ENCODE peak calls at places on chromosomes 5 and 9, in eight cellular contexts. S is WTC11; G is CD8-positive, alpha-beta T cell; C is choroid plexus epithelial cell; U is A549; X is upper lobe of left lung; B is tibial nerve; F is endothelial cell. P is an unnamed sample.

GRCh38 chr9:60545346-60546315 is 368.6 kb upstream of the SPATA31A5 start:
- DNase-seq in S (no peak), G (no peak), C (no peak), U (no peak), X (no peak), B (no peak), F (no peak), P (no peak)

GRCh38 chr5:38790891-38791290 is 54.9 kb upstream of the OSMR start:
- DNase-seq in S (no peak), G (no peak), C (peak), U (no peak), X (no peak), B (no peak), F (no peak), P (no peak)

GRCh38 chr9:113299800-113300292 is 3.3 kb downstream of the RNF183 start:
- DNase-seq in S (no peak), G (no peak), C (peak), U (peak), X (peak), B (no peak), F (no peak), P (no peak)

GRCh38 chr5:57072218-57072892 is 101.5 kb upstream of the GPBP1 start:
- DNase-seq in S (no peak), G (no peak), C (no peak), U (no peak), X (no peak), B (no peak), F (no peak), P (no peak)

GRCh38 chr9:101477214-101477613 is 41.6 kb upstream of the ALDOB start:
- DNase-seq in S (no peak), G (no peak), C (peak), U (no peak), X (no peak), B (no peak), F (no peak), P (no peak)

GRCh38 chr5:97496037-97496436 is 313.0 kb upstream of the RIOK2 start:
- DNase-seq in S (no peak), G (no peak), C (no peak), U (no peak), X (no peak), B (no peak), F (no peak), P (no peak)

GRCh38 chr5:33370135-33370472 is 70.7 kb upstream of the TARS1 start:
- DNase-seq in S (no peak), G (no peak), C (peak), U (no peak), X (no peak), B (no peak), F (no peak), P (no peak)

GRCh38 chr5:80191991-80192398 is 63.9 kb downstream of the SERINC5 start:
- DNase-seq in S (peak), G (no peak), C (no peak), U (no peak), X (no peak), B (no peak), F (no peak), P (no peak)

GRCh38 chr5:6478793-6479192 is 30.1 kb downstream of the UBE2QL1 start:
- DNase-seq in S (no peak), G (no peak), C (no peak), U (no peak), X (no peak), B (no peak), F (no peak), P (no peak)

GRCh38 chr5:6482735-6483134 is 34.1 kb downstream of the UBE2QL1 start:
- DNase-seq in S (no peak), G (no peak), C (no peak), U (no peak), X (no peak), B (no peak), F (no peak), P (no peak)

GRCh38 chr5:6484446-6484845 is 35.8 kb downstream of the UBE2QL1 start:
- DNase-seq in S (no peak), G (no peak), C (no peak), U (no peak), X (no peak), B (no peak), F (no peak), P (no peak)

GRCh38 chr5:6483880-6484382 is 35.3 kb downstream of the UBE2QL1 start:
- DNase-seq in S (no peak), G (no peak), C (no peak), U (no peak), X (no peak), B (no peak), F (no peak), P (no peak)

DNA sequence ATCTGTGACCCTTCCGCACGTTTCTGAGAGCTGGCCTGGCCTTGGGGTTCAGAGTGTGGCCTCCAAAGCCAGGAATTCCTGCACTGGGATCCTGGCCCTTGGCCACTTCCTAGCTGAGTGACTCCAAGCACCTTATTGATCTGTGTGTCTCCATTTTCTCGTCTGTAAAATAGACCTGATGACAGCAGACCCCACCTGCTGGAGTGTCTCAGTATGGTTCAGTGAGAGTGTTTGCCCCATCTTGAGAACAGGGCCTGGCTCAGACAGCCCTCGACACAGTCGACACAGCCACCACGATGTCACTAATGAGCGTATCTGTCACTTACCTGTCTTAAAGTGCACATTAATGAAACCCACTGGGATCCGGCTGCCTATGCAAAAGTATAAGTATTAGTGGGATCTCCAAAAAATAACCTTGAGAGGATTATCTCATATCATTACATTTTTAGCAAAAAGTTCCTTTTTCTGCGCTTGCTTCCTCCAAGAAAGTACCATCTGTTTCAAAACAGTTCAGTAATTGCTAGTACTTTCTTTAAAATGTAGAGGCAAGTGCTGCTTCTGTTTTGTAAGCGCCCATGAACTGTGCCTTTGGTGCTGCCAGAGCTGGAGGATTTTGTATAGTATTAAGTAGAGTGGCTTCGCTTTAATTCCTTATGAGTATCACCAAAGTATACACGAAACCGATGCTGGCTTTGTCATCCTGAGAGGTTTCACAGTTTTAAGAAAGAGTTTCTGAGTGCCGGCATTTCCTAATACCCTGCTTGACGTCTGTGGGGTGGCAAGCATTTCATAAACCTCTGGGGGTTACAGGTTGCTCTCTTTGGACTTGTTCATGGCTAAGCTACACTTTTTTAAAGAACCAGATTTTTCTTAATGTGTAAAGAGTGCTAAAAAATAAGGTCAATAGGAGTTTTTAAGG is 31.7 kb downstream of the UBE2QL1 start:
- DNase-seq in S (peak), G (no peak), C (no peak), U (no peak), X (no peak), B (no peak), F (no peak), P (no peak)
- TF ChIP-seq CTCF in S (no peak), G (no peak), C (no peak), U (no peak), X (no peak), B (no peak), F (no peak), P (no peak)

DNA sequence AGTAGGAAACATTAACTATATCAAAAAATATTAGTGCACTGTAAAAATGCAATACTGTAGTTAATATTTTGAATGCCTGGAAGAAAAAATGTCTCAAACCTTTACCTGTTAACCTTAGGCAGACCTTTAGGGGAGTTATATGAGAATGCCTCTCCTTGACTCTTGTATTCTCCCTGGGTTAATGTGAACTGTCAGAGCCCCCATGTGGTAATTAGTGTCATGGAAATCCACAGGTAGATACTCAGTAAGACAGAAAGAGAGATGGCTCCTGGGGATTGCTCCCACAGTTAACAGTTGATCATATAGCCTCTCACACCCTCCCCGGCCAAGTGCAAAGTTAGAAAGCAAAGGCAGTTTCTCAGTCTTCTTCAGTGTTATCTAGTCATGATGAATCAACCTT is 742.8 kb downstream of the NR2F1-AS1 start:
- DNase-seq in S (no peak), G (no peak), C (peak), U (peak), X (no peak), B (no peak), F (peak), P (no peak)
- TF ChIP-seq CTCF in S (no peak), G (no peak), C (peak), U (peak), X (no peak), B (no peak), F (no peak), P (no peak)

GRCh38 chr5:154477382-154478223 is 424 bp downstream of the HAND1 start:
- DNase-seq in S (peak), G (no peak), C (no peak), U (peak), X (no peak), B (no peak), F (no peak), P (no peak)
- TF ChIP-seq CTCF in S (no peak), G (no peak), C (no peak), U (no peak), X (no peak), B (no peak), F (no peak), P (no peak)

DNA sequence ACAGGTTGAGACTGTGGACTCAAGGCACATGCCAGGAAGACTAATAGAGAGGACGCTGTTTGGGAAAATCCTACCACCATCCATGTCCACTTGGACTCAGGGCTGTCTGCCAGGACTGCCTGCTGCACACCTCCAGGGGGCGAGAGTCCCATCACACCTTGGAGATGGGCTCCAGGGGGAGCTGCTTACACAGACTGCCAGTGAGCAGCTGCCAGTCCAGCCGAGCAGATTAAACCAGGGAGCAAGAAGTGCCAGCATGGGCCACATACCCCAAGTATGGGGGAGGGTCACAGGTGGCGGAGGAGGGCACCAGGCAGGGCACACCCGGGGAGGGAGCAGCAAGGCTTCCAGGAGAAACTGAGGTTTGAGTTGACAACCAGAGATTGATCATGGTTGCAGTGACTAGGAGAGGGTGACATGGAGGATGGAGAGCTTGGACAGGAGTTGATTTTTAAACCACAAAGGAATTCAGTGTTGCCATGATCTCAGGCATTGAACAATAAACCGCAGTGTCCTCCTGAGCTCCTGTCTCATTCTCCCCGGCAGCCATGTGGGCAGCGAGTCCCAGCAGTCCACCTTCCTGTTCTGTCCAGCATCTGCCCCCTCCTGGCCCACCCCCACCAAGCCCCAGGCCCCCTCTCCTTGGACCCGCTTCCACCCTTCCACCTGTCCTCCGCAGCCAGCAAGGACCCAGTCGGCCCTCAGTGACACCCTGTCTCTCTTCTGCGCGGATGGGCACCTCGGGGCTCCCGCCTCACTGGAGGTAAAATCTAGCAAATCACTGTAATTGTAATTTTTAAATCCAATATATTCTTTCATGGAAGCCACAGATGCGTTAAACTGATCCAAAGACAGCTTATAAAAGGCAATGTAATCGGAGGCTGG is 3.1 kb upstream of the VAV2 start:
- DNase-seq in S (peak), G (no peak), C (peak), U (peak), X (no peak), B (no peak), F (no peak), P (no peak)
- TF ChIP-seq CTCF in S (no peak), G (no peak), C (peak), U (no peak), X (no peak), B (no peak), F (no peak), P (no peak)

DNA sequence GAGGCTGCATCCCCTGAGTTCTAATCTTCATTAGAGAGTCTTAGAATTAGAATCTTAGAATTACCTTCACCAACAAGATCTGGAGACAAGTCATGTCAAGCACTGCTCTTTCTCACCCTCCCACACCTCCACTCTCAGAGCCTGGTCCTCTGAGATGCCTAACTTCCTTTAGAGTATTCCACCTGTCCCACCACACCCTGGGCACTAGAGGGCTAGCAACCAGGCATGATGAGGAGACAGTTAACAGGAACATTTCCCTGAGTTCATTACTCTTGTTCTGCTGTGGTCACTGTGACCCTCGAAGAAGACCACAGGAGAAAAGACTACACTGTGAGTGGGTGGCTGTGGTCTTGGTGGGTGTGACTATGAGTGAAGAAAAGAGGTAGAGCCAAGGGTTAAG is 25.2 kb upstream of the MAP1B start:
- DNase-seq in S (no peak), G (no peak), C (no peak), U (no peak), X (no peak), B (no peak), F (no peak), P (no peak)
- TF ChIP-seq CTCF in S (no peak), G (no peak), C (no peak), U (no peak), X (no peak), B (no peak), F (no peak), P (no peak)

GRCh38 chr9:114504341-114505186 is 709 bp downstream of the WHRN start:
- DNase-seq in S (peak), G (peak), C (peak), U (peak), X (peak), B (peak), F (peak), P (peak)

GRCh38 chr9:114505187-114506081 is at the start of gene WHRN:
- DNase-seq in S (peak), G (peak), C (peak), U (peak), X (peak), B (peak), F (peak), P (peak)

GRCh38 chr9:114503522-114504340 is 1.5 kb downstream of the WHRN start:
- DNase-seq in S (no peak), G (no peak), C (no peak), U (no peak), X (no peak), B (no peak), F (no peak), P (no peak)

GRCh38 chr9:114506082-114506390 is 763 bp upstream of the WHRN start:
- DNase-seq in S (no peak), G (no peak), C (no peak), U (no peak), X (no peak), B (no peak), F (no peak), P (no peak)

DNA sequence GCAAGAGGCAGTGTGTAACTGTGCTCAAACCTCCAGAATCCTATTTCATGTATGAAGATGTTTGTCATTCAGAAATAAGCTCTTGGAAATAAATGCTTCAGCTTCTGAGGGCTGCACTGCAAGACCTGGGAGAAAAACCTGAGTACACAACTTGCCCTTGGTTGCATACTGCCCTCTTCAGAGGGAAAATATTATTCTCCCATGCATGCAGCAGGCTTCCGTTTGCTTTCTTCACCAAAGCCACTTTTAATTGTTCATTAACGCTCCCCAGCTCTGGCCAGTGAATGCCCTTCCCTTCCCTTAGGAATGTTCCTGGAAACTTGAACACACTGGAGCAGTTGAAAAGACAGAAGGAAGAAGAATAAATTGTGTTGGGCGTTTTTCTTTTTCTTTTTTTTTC is 2.5 kb upstream of the WHRN start:
- DNase-seq in S (no peak), G (no peak), C (peak), U (peak), X (peak), B (no peak), F (no peak), P (no peak)
- TF ChIP-seq CTCF in S (no peak), G (peak), C (peak), U (peak), X (peak), B (peak), F (no peak), P (peak)

P was measured in natural killer cell.